ENCODE peak calls at places on chromosomes 1 and 21, in four cellular contexts. One of them, this sample, is unnamed.

GRCh38 chr1:7117265-7117598 is 332.0 kb downstream of the CAMTA1 start:
- DNase-seq in stimulated activated CD4-positive, alpha-beta T cell treated with anti-CD3 and anti-CD28 coated beads, Interleukin-12 subunit alpha, Interleukin-12 subunit beta, amount 100 ng/mL, for 24 hours: no peak
- DNase-seq in NCI-H1092 treated with DMSO at 0.1 percent for 48 hours: no peak
- DNase-seq in aorta: no peak
- DNase-seq in this sample: no peak

GRCh38 chr1:79517425-79518219 is 511.1 kb upstream of the ADGRL4 start:
- DNase-seq in stimulated activated CD4-positive, alpha-beta T cell treated with anti-CD3 and anti-CD28 coated beads, Interleukin-12 subunit alpha, Interleukin-12 subunit beta, amount 100 ng/mL, for 24 hours: no peak
- DNase-seq in NCI-H1092 treated with DMSO at 0.1 percent for 48 hours: no peak
- DNase-seq in aorta: no peak
- DNase-seq in this sample: no peak

GRCh38 chr21:18937337-18937736 is 533.8 kb upstream of the TMPRSS15 start:
- DNase-seq in aorta: no peak
- DNase-seq in NCI-H1092 treated with DMSO at 0.1 percent for 48 hours: no peak
- DNase-seq in stimulated activated CD4-positive, alpha-beta T cell treated with anti-CD3 and anti-CD28 coated beads, Interleukin-12 subunit alpha, Interleukin-12 subunit beta, amount 100 ng/mL, for 24 hours: no peak
- DNase-seq in this sample: no peak

GRCh38 chr1:70008658-70009057 is 196.7 kb downstream of the LRRC40 start:
- DNase-seq in NCI-H1092 treated with DMSO at 0.1 percent for 48 hours: no peak
- DNase-seq in aorta: no peak
- DNase-seq in stimulated activated CD4-positive, alpha-beta T cell treated with anti-CD3 and anti-CD28 coated beads, Interleukin-12 subunit alpha, Interleukin-12 subunit beta, amount 100 ng/mL, for 24 hours: no peak
- DNase-seq in this sample: no peak

GRCh38 chr1:176110203-176110602 is 96.9 kb downstream of the COP1 start:
- DNase-seq in stimulated activated CD4-positive, alpha-beta T cell treated with anti-CD3 and anti-CD28 coated beads, Interleukin-12 subunit alpha, Interleukin-12 subunit beta, amount 100 ng/mL, for 24 hours: no peak
- DNase-seq in aorta: no peak
- DNase-seq in NCI-H1092 treated with DMSO at 0.1 percent for 48 hours: no peak
- DNase-seq in this sample: no peak

GRCh38 chr1:29709711-29710169 is 473.4 kb downstream of the PTPRU start:
- DNase-seq in aorta: no peak
- DNase-seq in stimulated activated CD4-positive, alpha-beta T cell treated with anti-CD3 and anti-CD28 coated beads, Interleukin-12 subunit alpha, Interleukin-12 subunit beta, amount 100 ng/mL, for 24 hours: no peak
- DNase-seq in NCI-H1092 treated with DMSO at 0.1 percent for 48 hours: peak
- DNase-seq in this sample: no peak

GRCh38 chr1:212727386-212728181 is 27.9 kb upstream of the BATF3 start:
- DNase-seq in stimulated activated CD4-positive, alpha-beta T cell treated with anti-CD3 and anti-CD28 coated beads, Interleukin-12 subunit alpha, Interleukin-12 subunit beta, amount 100 ng/mL, for 24 hours: no peak
- DNase-seq in aorta: no peak
- DNase-seq in NCI-H1092 treated with DMSO at 0.1 percent for 48 hours: no peak
- DNase-seq in this sample: no peak

GRCh38 chr1:155983191-155984023 is 5.1 kb upstream of the ARHGEF2 start:
- DNase-seq in NCI-H1092 treated with DMSO at 0.1 percent for 48 hours: peak
- DNase-seq in stimulated activated CD4-positive, alpha-beta T cell treated with anti-CD3 and anti-CD28 coated beads, Interleukin-12 subunit alpha, Interleukin-12 subunit beta, amount 100 ng/mL, for 24 hours: no peak
- DNase-seq in aorta: peak
- DNase-seq in this sample: peak

GRCh38 chr21:38468989-38469388 is 29.3 kb downstream of the ERG start:
- DNase-seq in NCI-H1092 treated with DMSO at 0.1 percent for 48 hours: no peak
- DNase-seq in aorta: no peak
- DNase-seq in stimulated activated CD4-positive, alpha-beta T cell treated with anti-CD3 and anti-CD28 coated beads, Interleukin-12 subunit alpha, Interleukin-12 subunit beta, amount 100 ng/mL, for 24 hours: no peak
- DNase-seq in this sample: no peak

This sample was measured in NCI-H146.